ENCODE peak calls at places on chromosomes 12 and 14, in five cellular contexts. T, M, X, L and G are unnamed samples.

GRCh38 chr14:31510222-31510621 is 22.4 kb upstream of the GPR33 start:
- DNase-seq in L (peak), M (peak), X (no peak), T (peak), G (peak)

GRCh38 chr12:10392394-10392930 is 2.6 kb upstream of the KLRK1 start:
- DNase-seq in L (peak), T (peak), M (peak), X (no peak), G (no peak)

GRCh38 chr14:64954491-64955240 is 12.1 kb upstream of the GPX2 start:
- DNase-seq in M (no peak), L (no peak), T (no peak), X (no peak), G (no peak)

GRCh38 chr12:103813426-103813825 is 27.6 kb downstream of the NT5DC3 start:
- DNase-seq in T (no peak), L (no peak), X (no peak), M (no peak), G (no peak)

GRCh38 chr14:73258845-73259611 is 21.7 kb downstream of the PAPLN start:
- DNase-seq in M (no peak), L (no peak), X (no peak), T (no peak), G (peak)

GRCh38 chr14:61435563-61436337 is 114.4 kb downstream of the PRKCH start:
- DNase-seq in M (peak), T (no peak), X (no peak), L (no peak), G (no peak)

GRCh38 chr12:105444050-105444808 is 113.7 kb downstream of the C12orf75 start:
- DNase-seq in T (no peak), L (no peak), X (no peak), M (no peak), G (no peak)

GRCh38 chr14:47442206-47442605 is 233.2 kb downstream of the MDGA2 start:
- DNase-seq in X (peak), T (peak), L (peak), M (peak), G (no peak)

GRCh38 chr12:69278814-69279782 is 39.7 kb downstream of the CPSF6 start:
- DNase-seq in L (no peak), X (no peak), T (no peak), M (no peak), G (no peak)

GRCh38 chr12:117875652-117876491 is 92.9 kb downstream of the KSR2 start:
- DNase-seq in L (no peak), M (peak), T (no peak), X (peak), G (peak)

GRCh38 chr14:32584079-32584478 is 255.0 kb downstream of the AKAP6 start:
- DNase-seq in X (no peak), T (no peak), M (no peak), L (no peak), G (no peak)

GRCh38 chr14:41597647-41598046 is 9.0 kb upstream of the LRFN5 start:
- DNase-seq in T (no peak), L (no peak), X (no peak), M (no peak), G (no peak)

GRCh38 chr12:1911598-1912575 is 6.6 kb downstream of the CACNA2D4 start:
- DNase-seq in X (no peak), L (no peak), T (no peak), M (no peak), G (peak)

GRCh38 chr14:55136241-55136640 is 7.2 kb downstream of the LGALS3 start:
- DNase-seq in X (no peak), L (no peak), T (no peak), M (peak), G (no peak)

GRCh38 chr12:52865090-52865944 is 16.5 kb upstream of the KRT78 start:
- DNase-seq in L (peak), M (peak), X (peak), T (peak), G (peak)

GRCh38 chr12:124550123-124551089 is 17.0 kb downstream of the NCOR2 start:
- DNase-seq in L (no peak), M (no peak), X (no peak), T (peak), G (no peak)

GRCh38 chr12:96828169-96828789 is 78.8 kb upstream of the NEDD1 start:
- DNase-seq in T (no peak), M (no peak), L (no peak), X (no peak), G (no peak)

GRCh38 chr14:53711205-53711604 is 245.4 kb downstream of the BMP4 start:
- DNase-seq in L (no peak), X (no peak), M (no peak), T (no peak), G (no peak)

GRCh38 chr12:45655186-45655585 is 74.3 kb upstream of the ARID2 start:
- DNase-seq in L (no peak), M (no peak), X (peak), T (peak), G (peak)

GRCh38 chr14:83463500-83464098 is 1929.9 kb upstream of the SEL1L start:
- DNase-seq in L (no peak), M (peak), T (peak), X (peak), G (peak)

GRCh38 chr12:66159088-66159487 is 10.7 kb downstream of the TMBIM4 start:
- DNase-seq in X (no peak), T (no peak), M (no peak), L (no peak), G (no peak)

GRCh38 chr14:55556929-55557623 is 22.9 kb upstream of the KTN1 start:
- DNase-seq in L (peak), M (peak), T (peak), X (peak), G (peak)

GRCh38 chr12:94553130-94553519 is 93.5 kb upstream of the CEP83 start:
- DNase-seq in T (peak), M (peak), L (peak), X (no peak), G (no peak)

GRCh38 chr12:102885043-102885932 is 31.8 kb downstream of the PAH start:
- DNase-seq in M (no peak), X (peak), T (no peak), L (no peak), G (no peak)

GRCh38 chr14:75295491-75296338 is 17.1 kb downstream of the FOS start:
- DNase-seq in X (peak), M (peak), L (no peak), T (peak), G (peak)

GRCh38 chr12:77847665-77848431 is 17.2 kb downstream of the NAV3 start:
- DNase-seq in X (no peak), L (peak), M (peak), T (peak), G (no peak)

GRCh38 chr12:4292266-4293063 is 18.9 kb downstream of the CCND2 start:
- DNase-seq in X (no peak), L (no peak), M (no peak), T (no peak), G (no peak)

GRCh38 chr12:108514468-108514972 is 557 bp upstream of the FICD start:
- DNase-seq in L (no peak), X (no peak), T (no peak), M (no peak), G (no peak)

GRCh38 chr14:74562515-74563232 is 49.4 kb downstream of the LTBP2 start:
- DNase-seq in X (no peak), L (no peak), M (no peak), T (no peak), G (no peak)

GRCh38 chr14:39241637-39242036 is 7.9 kb downstream of the MIA2 start:
- DNase-seq in T (no peak), L (no peak), M (no peak), X (no peak), G (no peak)

GRCh38 chr14:39243831-39244230 is 10.1 kb downstream of the MIA2 start:
- DNase-seq in L (no peak), T (peak), M (no peak), X (no peak), G (no peak)

GRCh38 chr14:39246618-39247017 is 12.9 kb downstream of the MIA2 start:
- DNase-seq in X (no peak), L (no peak), T (no peak), M (peak), G (no peak)

GRCh38 chr14:39251547-39251946 is 17.8 kb downstream of the MIA2 start:
- DNase-seq in L (no peak), T (no peak), X (no peak), M (no peak), G (no peak)

GRCh38 chr14:39247256-39247655 is 13.5 kb downstream of the MIA2 start:
- DNase-seq in T (peak), L (no peak), X (no peak), M (peak), G (no peak)
- TF ChIP-seq EZH2phosphoT487 in T (no peak), L (no peak), X (no peak), M (no peak), G (no peak)

GRCh38 chr12:57549203-57549908 is 488 bp upstream of the KIF5A start:
- DNase-seq in L (no peak), M (no peak), T (no peak), X (no peak), G (no peak)
- H3K4me3 ChIP-seq in L (peak), M (peak), T (no peak), X (peak), G (peak)

GRCh38 chr14:58947156-58947555 is 241.3 kb upstream of the DAAM1 start:
- DNase-seq in T (no peak), L (no peak), M (no peak), X (no peak), G (no peak)
- H3K9ac ChIP-seq in T (no peak), L (no peak), M (no peak), X (no peak), G (no peak)

DNA sequence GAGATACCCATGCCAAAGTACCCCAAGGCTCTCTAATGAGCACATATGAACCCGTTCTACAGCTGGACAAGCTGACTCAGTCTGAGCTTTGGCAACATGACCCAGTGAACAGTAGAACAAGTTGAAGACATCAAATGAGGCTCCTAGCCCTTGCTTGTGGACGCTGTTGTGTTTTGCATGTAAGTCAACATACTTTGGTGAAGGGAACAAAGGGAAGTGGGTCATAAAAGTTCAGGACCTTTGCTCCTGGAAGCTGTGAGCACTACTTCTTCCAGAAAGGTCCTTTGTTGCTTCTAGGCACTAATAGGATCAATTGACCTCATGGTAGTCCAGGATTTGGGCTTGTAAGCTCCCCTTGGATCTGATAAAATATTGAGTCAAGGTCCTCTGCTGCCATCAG is 613.5 kb upstream of the TBX3 start:
- DNase-seq in X (peak), L (no peak), T (peak), M (no peak), G (no peak)
- TF ChIP-seq EZH2phosphoT487 in X (no peak), L (no peak), T (no peak), M (no peak), G (no peak)

DNA sequence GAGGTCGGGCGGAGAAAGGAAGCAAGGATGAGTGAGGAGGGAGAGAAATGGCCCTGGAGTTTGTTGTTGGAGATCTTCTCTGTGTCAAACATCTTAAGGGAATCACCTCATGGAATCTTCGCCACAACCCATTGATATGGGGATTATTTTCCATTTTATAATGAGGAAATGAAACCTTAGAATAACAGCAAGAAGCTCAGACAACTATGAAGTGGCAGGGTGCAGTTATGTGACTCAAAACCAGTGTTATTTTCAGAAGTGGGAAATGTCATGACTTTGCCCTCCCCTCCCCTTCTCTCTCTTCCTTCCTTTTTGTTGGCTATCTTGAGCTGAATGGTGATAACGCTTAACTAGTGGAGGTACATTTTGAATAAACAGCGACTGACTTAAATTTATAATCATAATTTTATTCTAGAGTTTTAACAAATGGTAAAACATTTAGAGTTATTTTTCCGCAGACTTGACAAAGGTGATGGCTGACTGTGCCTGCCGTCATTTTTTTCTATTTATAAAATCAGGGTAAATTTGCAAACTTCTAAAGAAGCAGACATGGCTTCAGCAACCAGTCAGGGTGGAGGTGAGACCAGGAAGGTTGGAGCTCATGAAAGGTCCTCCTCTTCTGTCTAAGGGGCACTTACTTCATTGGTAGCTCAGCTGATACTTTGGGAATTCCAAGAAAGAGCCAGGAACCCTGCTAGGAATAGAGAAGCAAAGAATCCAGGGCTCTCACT is 232.4 kb downstream of the RGS6 start:
- DNase-seq in X (no peak), L (no peak), M (no peak), T (no peak), G (no peak)
- H3K4me3 ChIP-seq in X (no peak), L (no peak), M (no peak), T (no peak), G (no peak)

GRCh38 chr12:591167-591570 is 72.1 kb downstream of the NINJ2 start:
- DNase-seq in M (no peak), T (no peak), L (no peak), X (no peak), G (peak)
- H3K9ac ChIP-seq in M (no peak), T (no peak), L (no peak), X (no peak), G (no peak)

GRCh38 chr12:116601524-116601923 is 42.3 kb downstream of the MAP1LC3B2 start:
- DNase-seq in L (no peak), M (peak), T (peak), X (no peak), G (no peak)
- TF ChIP-seq EZH2phosphoT487 in L (no peak), M (no peak), T (no peak), X (no peak), G (no peak)